ENCODE peak calls at places on chromosomes 7 and 10, in ten cellular contexts. U is A673, D is Panc1, V is A549, O is B cell, T is cardiac fibroblast, P is endothelial cell, Z is heart right ventricle, M is psoas muscle, G is progenitor cell of endocrine pancreas. E is an unnamed sample.

GRCh38 chr7:39950473-39951155 is 558 bp downstream of the CDK13 start:
- DNase-seq in U (peak), D (no peak), V (no peak), O (peak), T (peak), P (peak), Z (peak), M (peak), G (peak), E (peak)

GRCh38 chr10:99658622-99659030 is 683 bp upstream of the ENTPD7 start:
- DNase-seq in U (peak), D (no peak), V (no peak), O (peak), T (peak), P (peak), Z (peak), M (peak), G (no peak), E (no peak)

GRCh38 chr7:133601607-133602006 is 348.7 kb downstream of the EXOC4 start:
- DNase-seq in U (no peak), D (no peak), V (no peak), O (no peak), T (no peak), P (no peak), Z (no peak), M (no peak), G (no peak), E (no peak)

GRCh38 chr10:21318768-21319167 is 206.7 kb downstream of the SKIDA1 start:
- DNase-seq in U (no peak), D (no peak), V (no peak), O (no peak), T (no peak), P (no peak), Z (peak), M (no peak), G (no peak), E (no peak)

GRCh38 chr7:128904381-128905197 is 5.9 kb downstream of the KCP start:
- DNase-seq in U (peak), D (peak), V (peak), O (peak), T (peak), P (no peak), Z (no peak), M (no peak), G (no peak), E (peak)

GRCh38 chr10:69801434-69802315 is at the start of gene COL13A1:
- DNase-seq in U (peak), D (no peak), V (peak), O (no peak), T (peak), P (peak), Z (peak), M (peak), G (peak), E (peak)

GRCh38 chr7:135374736-135375135 is 135.2 kb downstream of the CNOT4 start:
- DNase-seq in U (no peak), D (no peak), V (no peak), O (no peak), T (no peak), P (no peak), Z (no peak), M (no peak), G (no peak), E (no peak)

GRCh38 chr7:473211-473734 is 46.4 kb downstream of the PDGFA start:
- DNase-seq in U (no peak), D (no peak), V (no peak), O (no peak), T (no peak), P (no peak), Z (no peak), M (no peak), G (no peak), E (no peak)

GRCh38 chr7:80622531-80622930 is 15.9 kb upstream of the CD36 start:
- DNase-seq in U (no peak), D (no peak), V (no peak), O (no peak), T (peak), P (no peak), Z (no peak), M (no peak), G (no peak), E (no peak)

GRCh38 chr7:16268821-16269768 is 152.2 kb downstream of the CRPPA start:
- DNase-seq in U (no peak), D (no peak), V (no peak), O (no peak), T (peak), P (no peak), Z (no peak), M (no peak), G (no peak), E (no peak)

GRCh38 chr7:68678196-68678595 is 920.1 kb upstream of the AUTS2 start:
- DNase-seq in U (peak), D (no peak), V (no peak), O (no peak), T (no peak), P (no peak), Z (no peak), M (no peak), G (no peak), E (no peak)

GRCh38 chr7:10618934-10619333 is 354.7 kb upstream of the PHF14 start:
- DNase-seq in U (no peak), D (no peak), V (no peak), O (no peak), T (no peak), P (no peak), Z (no peak), M (no peak), G (no peak), E (no peak)

GRCh38 chr7:15515201-15515777 is 46.5 kb downstream of the AGMO start:
- DNase-seq in U (no peak), D (no peak), V (no peak), O (no peak), T (peak), P (no peak), Z (peak), M (no peak), G (no peak), E (no peak)

GRCh38 chr10:109902992-109903947 is 20.0 kb downstream of the XPNPEP1 start:
- DNase-seq in U (no peak), D (no peak), V (no peak), O (no peak), T (peak), P (no peak), Z (no peak), M (no peak), G (no peak), E (no peak)

GRCh38 chr10:30002438-30003266 is 56.7 kb downstream of the JCAD start:
- DNase-seq in U (peak), D (peak), V (peak), O (peak), T (peak), P (peak), Z (peak), M (peak), G (peak), E (peak)

GRCh38 chr10:101032637-101033201 is 1.7 kb downstream of the SFXN3 start:
- DNase-seq in U (peak), D (no peak), V (peak), O (no peak), T (peak), P (peak), Z (peak), M (peak), G (no peak), E (no peak)

GRCh38 chr10:58693919-58694318 is 181.2 kb downstream of the BICC1 start:
- DNase-seq in U (no peak), D (no peak), V (no peak), O (no peak), T (no peak), P (no peak), Z (no peak), M (no peak), G (no peak), E (no peak)

GRCh38 chr10:130458509-130458908 is 322.3 kb downstream of the GLRX3 start:
- DNase-seq in U (no peak), D (no peak), V (no peak), O (no peak), T (no peak), P (no peak), Z (no peak), M (no peak), G (no peak), E (no peak)

GRCh38 chr7:11831383-11831726 is 643 bp downstream of the THSD7A start:
- DNase-seq in U (peak), D (no peak), V (no peak), O (no peak), T (peak), P (no peak), Z (no peak), M (no peak), G (no peak), E (no peak)

GRCh38 chr7:26910221-26910620 is 45.8 kb upstream of the SKAP2 start:
- DNase-seq in U (no peak), D (peak), V (no peak), O (no peak), T (peak), P (no peak), Z (no peak), M (no peak), G (no peak), E (no peak)

GRCh38 chr10:104322416-104322782 is 15.9 kb downstream of the ITPRIP start:
- DNase-seq in U (no peak), D (no peak), V (no peak), O (no peak), T (peak), P (no peak), Z (no peak), M (no peak), G (no peak), E (no peak)

GRCh38 chr10:62024026-62024701 is 122.7 kb downstream of the ARID5B start:
- DNase-seq in U (no peak), D (no peak), V (no peak), O (no peak), T (no peak), P (no peak), Z (no peak), M (no peak), G (no peak), E (no peak)

GRCh38 chr7:95865716-95866371 is 93.5 kb downstream of the DYNC1I1 start:
- DNase-seq in U (no peak), D (peak), V (no peak), O (no peak), T (peak), P (no peak), Z (no peak), M (no peak), G (no peak), E (no peak)

GRCh38 chr10:70053212-70053895 is 708 bp downstream of the MACROH2A2 start:
- DNase-seq in U (peak), D (no peak), V (no peak), O (no peak), T (peak), P (peak), Z (peak), M (peak), G (peak), E (peak)

GRCh38 chr10:48522011-48522765 is 82.7 kb downstream of the ARHGAP22 start:
- DNase-seq in U (no peak), D (no peak), V (no peak), O (no peak), T (no peak), P (no peak), Z (no peak), M (no peak), G (no peak), E (no peak)

GRCh38 chr7:156842740-156843140 is 50.2 kb downstream of the LMBR1 start:
- DNase-seq in U (no peak), D (no peak), V (no peak), O (no peak), T (no peak), P (no peak), Z (no peak), M (no peak), G (no peak), E (no peak)

GRCh38 chr10:71989658-71990454 is 25.7 kb downstream of the CHST3 start:
- DNase-seq in U (no peak), D (no peak), V (no peak), O (no peak), T (no peak), P (no peak), Z (no peak), M (no peak), G (no peak), E (no peak)

GRCh38 chr7:107234436-107234835 is 65.6 kb downstream of the HBP1 start:
- DNase-seq in U (no peak), D (no peak), V (no peak), O (no peak), T (no peak), P (no peak), Z (no peak), M (no peak), G (no peak), E (no peak)

GRCh38 chr7:30197438-30197837 is 62.7 kb downstream of the MTURN start:
- DNase-seq in U (no peak), D (no peak), V (no peak), O (no peak), T (no peak), P (no peak), Z (no peak), M (no peak), G (no peak), E (no peak)

GRCh38 chr7:30193333-30193943 is 58.7 kb downstream of the MTURN start:
- DNase-seq in U (no peak), D (no peak), V (no peak), O (no peak), T (no peak), P (no peak), Z (no peak), M (no peak), G (no peak), E (no peak)

GRCh38 chr7:30199271-30199670 is 64.5 kb downstream of the MTURN start:
- DNase-seq in U (no peak), D (no peak), V (no peak), O (no peak), T (no peak), P (no peak), Z (no peak), M (no peak), G (no peak), E (no peak)

GRCh38 chr7:30200591-30200990 is 65.8 kb downstream of the MTURN start:
- DNase-seq in U (no peak), D (no peak), V (no peak), O (no peak), T (no peak), P (no peak), Z (no peak), M (no peak), G (no peak), E (no peak)

GRCh38 chr7:30196408-30196807 is 61.6 kb downstream of the MTURN start:
- DNase-seq in U (no peak), D (no peak), V (no peak), O (no peak), T (no peak), P (no peak), Z (no peak), M (no peak), G (no peak), E (no peak)
- TF ChIP-seq CTCF in U (no peak), D (no peak), V (no peak), O (no peak), T (no peak), P (no peak), Z (no peak), M (no peak), G (no peak), E (no peak)

GRCh38 chr10:102118867-102119266 is 1.3 kb downstream of the LDB1 start:
- DNase-seq in U (peak), D (no peak), V (no peak), O (peak), T (peak), P (no peak), Z (peak), M (no peak), G (no peak), E (no peak)

GRCh38 chr10:102119417-102120141 is 589 bp downstream of the LDB1 start:
- DNase-seq in U (peak), D (no peak), V (peak), O (peak), T (peak), P (peak), Z (peak), M (peak), G (no peak), E (peak)

GRCh38 chr10:102115775-102116174 is 4.4 kb downstream of the LDB1 start:
- DNase-seq in U (no peak), D (no peak), V (no peak), O (no peak), T (no peak), P (no peak), Z (no peak), M (no peak), G (no peak), E (no peak)

GRCh38 chr10:102114861-102115618 is 5.1 kb downstream of the LDB1 start:
- DNase-seq in U (peak), D (no peak), V (peak), O (peak), T (peak), P (peak), Z (peak), M (peak), G (peak), E (peak)

GRCh38 chr10:102117391-102118159 is 2.6 kb downstream of the LDB1 start:
- DNase-seq in U (peak), D (no peak), V (no peak), O (peak), T (peak), P (peak), Z (peak), M (peak), G (no peak), E (no peak)
- TF ChIP-seq CTCF in U (peak), D (peak), V (no peak), O (no peak), T (peak), P (no peak), Z (peak), M (no peak), G (no peak), E (peak)

GRCh38 chr7:104431930-104432329 is 103.5 kb downstream of the LHFPL3 start:
- DNase-seq in U (no peak), D (no peak), V (no peak), O (no peak), T (no peak), P (no peak), Z (no peak), M (no peak), G (no peak), E (no peak)
- TF ChIP-seq CTCF in U (no peak), D (no peak), V (no peak), O (no peak), T (no peak), P (no peak), Z (no peak), M (no peak), G (no peak), E (no peak)

GRCh38 chr10:78528749-78529204 is 495.1 kb downstream of the RPS24 start:
- DNase-seq in U (no peak), D (no peak), V (no peak), O (no peak), T (no peak), P (no peak), Z (no peak), M (no peak), G (peak), E (no peak)
- TF ChIP-seq CTCF in U (no peak), D (no peak), V (no peak), O (no peak), T (no peak), P (no peak), Z (no peak), M (no peak), G (no peak), E (no peak)

DNA sequence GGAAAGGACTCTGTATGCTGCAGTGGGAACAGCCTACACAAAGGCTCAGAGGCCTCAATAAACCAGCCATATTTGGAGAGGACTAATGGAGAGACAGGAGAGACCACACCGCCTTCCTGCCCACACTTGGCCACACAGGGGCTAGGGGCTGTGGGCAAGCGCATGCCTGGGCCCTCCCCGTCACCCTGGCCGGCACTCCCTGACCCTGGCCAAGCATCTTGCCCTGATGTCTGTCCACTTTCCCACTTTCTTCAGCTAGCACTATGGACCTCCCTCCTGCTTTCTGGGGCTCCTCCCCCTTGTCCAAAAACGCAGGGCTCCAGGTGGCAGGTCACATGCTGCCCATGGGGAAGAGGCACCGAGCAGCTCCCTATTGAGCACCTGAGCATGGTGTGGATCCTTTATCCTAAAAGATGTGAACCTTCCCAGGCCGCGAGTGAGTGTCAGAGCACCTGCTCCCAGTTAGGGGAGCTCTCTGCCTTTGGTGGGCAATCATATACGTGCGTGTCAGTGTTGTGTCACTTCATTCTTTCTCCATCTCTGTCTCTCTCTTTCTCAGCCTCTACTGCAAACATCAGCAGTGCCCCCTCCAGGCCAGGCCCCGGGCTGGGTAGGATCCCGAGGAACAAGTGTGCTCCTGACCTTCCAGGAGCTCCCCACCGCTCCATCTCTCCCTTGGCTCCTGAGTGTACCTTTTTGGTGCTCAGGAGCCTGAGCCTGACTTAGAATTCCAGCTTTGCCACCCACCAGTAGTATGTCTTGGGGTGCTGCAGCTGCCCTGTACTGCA is 74.0 kb downstream of the ZMIZ1 start:
- DNase-seq in U (no peak), D (no peak), V (no peak), O (no peak), T (no peak), P (no peak), Z (no peak), M (no peak), G (no peak), E (no peak)
- TF ChIP-seq CTCF in U (peak), D (no peak), V (peak), O (no peak), T (no peak), P (no peak), Z (no peak), M (no peak), G (no peak), E (peak)

DNA sequence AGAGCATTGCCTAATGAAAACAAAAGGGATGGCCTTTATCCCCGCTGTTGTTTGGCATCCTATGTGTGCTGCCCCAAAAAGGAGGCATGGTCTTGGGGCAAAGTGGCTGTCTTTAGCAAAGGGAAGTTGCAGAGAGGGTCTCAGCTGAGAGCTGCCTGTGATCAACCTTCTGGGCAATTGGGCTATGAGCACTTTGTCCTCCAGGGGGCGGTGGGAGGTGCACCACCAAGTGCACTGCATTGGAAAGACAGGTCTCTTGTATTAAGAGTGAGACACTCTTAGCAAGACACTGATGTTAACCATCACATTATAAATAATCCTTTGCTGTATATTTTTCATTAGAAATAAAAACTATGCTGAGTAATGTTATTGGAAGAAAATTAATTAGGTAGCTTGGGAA is 314.8 kb downstream of the POM121L12 start:
- DNase-seq in U (no peak), D (no peak), V (no peak), O (no peak), T (no peak), P (peak), Z (no peak), M (no peak), G (peak), E (peak)
- TF ChIP-seq CTCF in U (no peak), D (peak), V (no peak), O (no peak), T (peak), P (peak), Z (peak), M (no peak), G (peak), E (peak)

E was measured in GM13977.